ENCODE peak calls at places on chromosomes 7 and 10, in eight cellular contexts. O, S, K, V, I, J, E and B are unnamed samples.

GRCh38 chr10:114403545-114404161 is 649 bp downstream of the AFAP1L2 start:
- DNase-seq in K (no peak), V (no peak), E (no peak), I (no peak), J (no peak), O (no peak), S (no peak), B (no peak)

GRCh38 chr7:93968911-93969620 is 35.1 kb downstream of the BET1 start:
- DNase-seq in I (no peak), S (no peak), O (no peak), K (no peak), J (no peak), E (no peak), V (no peak), B (no peak)

GRCh38 chr10:30829921-30830671 is 200.5 kb upstream of the LYZL2 start:
- DNase-seq in K (no peak), O (no peak), E (no peak), J (peak), S (no peak), V (no peak), I (peak), B (no peak)

GRCh38 chr10:110711382-110711781 is 67.2 kb downstream of the RBM20 start:
- DNase-seq in J (no peak), I (no peak), S (no peak), V (no peak), E (no peak), K (no peak), O (no peak), B (no peak)

GRCh38 chr7:22849158-22849557 is 26.5 kb upstream of the TOMM7 start:
- DNase-seq in E (no peak), I (no peak), V (no peak), S (peak), J (no peak), K (no peak), O (peak), B (no peak)

GRCh38 chr10:78211476-78212110 is 177.9 kb downstream of the RPS24 start:
- DNase-seq in K (no peak), O (no peak), I (peak), S (no peak), V (no peak), E (peak), J (peak), B (no peak)

GRCh38 chr7:83852136-83852535 is 203.2 kb upstream of the SEMA3E start:
- DNase-seq in J (no peak), O (no peak), I (peak), S (peak), K (no peak), E (peak), V (no peak), B (no peak)

GRCh38 chr7:158325530-158326381 is 261.9 kb downstream of the PTPRN2 start:
- DNase-seq in V (peak), K (no peak), E (peak), I (peak), O (no peak), J (peak), S (no peak), B (no peak)

GRCh38 chr10:132308588-132309451 is 1.1 kb upstream of the STK32C start:
- DNase-seq in I (no peak), V (no peak), E (no peak), K (no peak), O (no peak), S (no peak), J (no peak), B (no peak)

GRCh38 chr10:6269953-6270867 is 67.5 kb downstream of the PFKFB3 start:
- DNase-seq in J (no peak), I (no peak), E (peak), O (no peak), K (peak), V (peak), S (no peak), B (peak)

GRCh38 chr7:42494722-42495121 is 257.7 kb upstream of the GLI3 start:
- DNase-seq in V (no peak), J (peak), O (no peak), E (peak), S (no peak), K (no peak), I (no peak), B (no peak)

GRCh38 chr7:41648506-41648905 is 54.4 kb downstream of the INHBA start:
- DNase-seq in J (no peak), S (no peak), K (no peak), I (no peak), O (no peak), E (no peak), V (no peak), B (no peak)

GRCh38 chr10:127354255-127354654 is 157.9 kb upstream of the INSYN2A start:
- DNase-seq in E (no peak), S (no peak), I (no peak), J (no peak), O (no peak), K (no peak), V (no peak), B (no peak)

GRCh38 chr7:18693401-18693800 is 197.9 kb downstream of the HDAC9 start:
- DNase-seq in J (peak), S (no peak), E (peak), V (no peak), K (no peak), I (peak), O (peak), B (no peak)

GRCh38 chr10:43957267-43958070 is 308.8 kb upstream of the ZNF32 start:
- DNase-seq in K (no peak), O (no peak), V (no peak), I (no peak), J (no peak), E (no peak), S (no peak), B (no peak)

GRCh38 chr10:78515037-78515872 is 481.6 kb downstream of the RPS24 start:
- DNase-seq in O (no peak), K (no peak), I (peak), V (no peak), S (peak), J (no peak), E (no peak), B (no peak)

GRCh38 chr10:59493017-59493416 is 130.7 kb upstream of the FAM13C start:
- DNase-seq in K (no peak), I (no peak), J (no peak), V (no peak), O (no peak), E (no peak), S (no peak), B (no peak)

GRCh38 chr10:74051729-74052342 is 53.9 kb downstream of the VCL start:
- DNase-seq in V (no peak), K (no peak), O (no peak), I (no peak), S (peak), J (peak), E (no peak), B (no peak)

GRCh38 chr7:36487756-36488336 is 98.2 kb downstream of the ANLN start:
- DNase-seq in J (peak), K (no peak), V (peak), I (peak), S (peak), O (no peak), E (peak), B (no peak)

GRCh38 chr10:28378986-28379585 is 76.2 kb upstream of the MPP7 start:
- DNase-seq in E (no peak), J (no peak), O (no peak), K (no peak), V (no peak), I (no peak), S (no peak), B (no peak)

GRCh38 chr10:10780746-10781145 is 236.9 kb upstream of the CELF2 start:
- DNase-seq in K (no peak), O (no peak), V (no peak), S (no peak), E (peak), J (peak), I (no peak), B (no peak)

GRCh38 chr10:62045765-62046521 is 144.4 kb downstream of the ARID5B start:
- DNase-seq in K (no peak), E (peak), I (peak), V (peak), J (peak), S (peak), O (no peak), B (no peak)

GRCh38 chr10:11881477-11882417 is 58.6 kb downstream of the PROSER2 start:
- DNase-seq in O (no peak), E (peak), V (no peak), J (peak), K (no peak), S (peak), I (peak), B (no peak)

GRCh38 chr10:125114761-125115391 is 45.5 kb downstream of the CTBP2 start:
- DNase-seq in O (no peak), K (no peak), E (no peak), S (no peak), I (no peak), J (peak), V (no peak), B (no peak)

GRCh38 chr10:102451105-102451969 is at the start of gene C10orf95:
- DNase-seq in K (no peak), E (peak), J (no peak), V (no peak), S (peak), I (peak), O (no peak), B (no peak)

GRCh38 chr7:114295522-114295921 is 119.1 kb upstream of the FOXP2 start:
- DNase-seq in S (no peak), E (no peak), K (no peak), J (no peak), V (no peak), I (no peak), O (no peak), B (no peak)

GRCh38 chr7:140604760-140605159 is 35.9 kb downstream of the DENND2A start:
- DNase-seq in J (peak), O (no peak), V (no peak), E (peak), K (no peak), S (peak), I (peak), B (no peak)

GRCh38 chr10:133258818-133259602 is 17.7 kb downstream of the ADAM8 start:
- DNase-seq in V (peak), O (peak), J (peak), E (peak), I (peak), S (peak), K (peak), B (peak)

GRCh38 chr7:36155811-36156361 is 2.8 kb downstream of the EEPD1 start:
- DNase-seq in K (no peak), O (peak), V (no peak), E (no peak), I (peak), S (no peak), J (peak), B (no peak)

GRCh38 chr10:31749293-31749692 is 179.3 kb downstream of the ARHGAP12 start:
- DNase-seq in V (no peak), O (no peak), J (no peak), I (no peak), K (no peak), S (no peak), E (no peak), B (peak)

GRCh38 chr10:23718946-23719345 is 280.1 kb downstream of the OTUD1 start:
- DNase-seq in V (no peak), I (no peak), E (no peak), K (no peak), O (no peak), J (no peak), S (no peak), B (no peak)

GRCh38 chr7:151238190-151238810 is 6.0 kb downstream of the CHPF2 start:
- DNase-seq in O (no peak), I (no peak), V (no peak), E (no peak), S (no peak), J (no peak), K (no peak), B (no peak)

GRCh38 chr7:34133983-34134782 is 228.8 kb downstream of the BMPER start:
- DNase-seq in K (no peak), V (peak), I (peak), O (peak), J (peak), E (peak), S (no peak), B (no peak)

GRCh38 chr10:95247200-95247880 is 43.5 kb downstream of the PDLIM1 start:
- DNase-seq in V (peak), E (peak), I (peak), K (no peak), S (peak), O (no peak), J (peak), B (no peak)

GRCh38 chr10:89476150-89476549 is 59.2 kb downstream of the SLC16A12 start:
- DNase-seq in K (no peak), E (no peak), S (no peak), I (no peak), J (peak), V (no peak), O (no peak), B (no peak)

GRCh38 chr7:88599528-88599927 is 160.0 kb upstream of the ZNF804B start:
- DNase-seq in K (no peak), E (no peak), J (no peak), V (no peak), I (no peak), O (no peak), S (no peak), B (no peak)

GRCh38 chr7:71132521-71133231 is 732 bp downstream of the GALNT17 start:
- DNase-seq in K (no peak), E (no peak), V (no peak), S (no peak), J (peak), I (no peak), O (no peak), B (no peak)

GRCh38 chr10:77400041-77400440 is 237.6 kb downstream of the KCNMA1 start:
- DNase-seq in V (no peak), O (no peak), E (no peak), J (no peak), K (no peak), I (no peak), S (no peak), B (no peak)

GRCh38 chr10:35613597-35614226 is 8.6 kb downstream of the GJD4 start:
- DNase-seq in E (peak), I (peak), S (no peak), J (peak), K (no peak), V (no peak), O (no peak), B (no peak)
- TF ChIP-seq CTCF in E (peak), I (peak), S (peak), J (peak), K (no peak), V (peak), O (no peak), B (no peak)

DNA sequence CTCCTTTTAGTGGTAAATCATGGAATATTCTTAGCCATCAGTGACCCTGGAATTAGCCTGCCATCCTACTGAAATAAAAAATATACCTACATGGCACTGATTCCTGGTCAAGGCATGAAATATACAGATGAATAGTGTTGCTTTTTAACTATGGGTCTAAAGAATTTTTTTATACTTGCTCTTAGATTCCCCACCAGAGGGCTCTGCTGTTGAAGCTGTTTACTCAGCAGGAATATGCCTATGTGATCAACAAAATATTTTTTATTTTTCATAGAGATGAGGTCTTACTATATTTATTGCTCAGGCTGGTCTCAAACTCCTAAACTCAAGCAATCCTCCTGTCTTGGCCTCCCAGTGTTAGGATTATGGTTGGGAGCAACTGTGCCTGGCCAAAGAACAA is 13.5 kb downstream of the ZC3HC1 start:
- DNase-seq in V (no peak), K (no peak), S (no peak), I (peak), E (peak), O (no peak), J (peak), B (no peak)
- TF ChIP-seq CTCF in V (peak), K (no peak), S (peak), I (peak), E (peak), O (no peak), J (peak), B (no peak)

DNA sequence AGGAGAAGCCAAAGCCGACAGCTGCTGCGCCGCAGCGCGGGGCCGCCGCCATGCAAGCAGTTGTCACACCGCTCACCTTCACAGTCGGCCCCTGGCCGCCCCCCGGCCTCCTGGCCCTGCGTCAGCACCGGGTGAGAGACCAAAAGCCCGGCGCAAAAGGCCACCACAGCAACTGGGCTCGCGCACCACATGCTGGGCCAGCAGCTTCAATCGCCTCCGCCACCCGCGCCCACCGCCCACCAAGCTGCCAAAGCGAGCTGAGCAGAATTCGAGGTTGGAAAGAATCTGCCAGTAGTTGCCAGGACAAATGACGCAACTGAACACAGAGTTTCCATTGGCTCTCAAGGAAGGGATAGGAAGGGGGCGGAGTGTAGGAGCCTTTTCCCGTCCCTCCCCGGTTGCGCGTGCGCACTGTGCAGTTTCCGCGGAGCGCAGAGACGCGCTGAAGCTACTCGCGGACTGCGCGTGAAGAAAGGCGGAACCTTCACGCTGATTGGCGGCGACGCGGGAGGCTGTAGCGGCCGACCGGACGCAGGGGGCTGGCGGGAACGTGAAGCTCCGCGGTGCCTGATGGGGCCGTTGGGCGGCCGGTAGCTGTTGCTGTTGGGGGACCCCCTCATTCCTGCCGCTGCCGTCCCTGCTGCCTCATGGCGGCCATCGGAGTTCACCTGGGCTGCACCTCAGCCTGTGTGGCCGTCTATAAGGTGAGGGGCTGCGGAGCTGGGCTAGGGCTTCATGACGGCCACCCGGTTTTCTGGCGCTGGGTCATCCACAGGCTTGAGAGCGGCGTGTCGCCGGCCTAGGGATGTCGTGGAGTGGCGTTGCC is at the start of the genes CDNF, HSPA14 and MSANTD7:
- DNase-seq in K (peak), I (peak), S (peak), O (peak), V (peak), E (peak), J (peak), B (peak)
- TF ChIP-seq CTCF in K (no peak), I (no peak), S (no peak), O (no peak), V (no peak), E (no peak), J (no peak), B (no peak)

GRCh38 chr7:91609525-91609924 is 271.0 kb downstream of the MTERF1 start:
- DNase-seq in K (no peak), S (no peak), J (peak), E (peak), O (no peak), V (no peak), I (no peak), B (no peak)
- TF ChIP-seq CTCF in K (no peak), S (no peak), J (no peak), E (no peak), O (no peak), V (no peak), I (no peak), B (no peak)

GRCh38 chr7:49099587-49100326 is 175.4 kb downstream of the CDC14C start:
- DNase-seq in V (peak), O (no peak), E (peak), J (no peak), I (peak), S (no peak), K (no peak), B (no peak)
- TF ChIP-seq CTCF in V (peak), O (no peak), E (no peak), J (no peak), I (peak), S (peak), K (no peak), B (no peak)

GRCh38 chr10:104638861-104639594 is 2.1 kb upstream of the SORCS3 start:
- DNase-seq in E (no peak), S (no peak), K (no peak), V (peak), I (no peak), J (no peak), O (no peak), B (no peak)
- TF ChIP-seq CTCF in E (peak), S (no peak), K (no peak), V (peak), I (no peak), J (no peak), O (no peak), B (peak)